ENCODE peak calls at places on chromosome 5, in six cellular contexts. D is DMS79, I is GM13977, A is D341Med, H is HCEC 1CT, Z is lower lobe of right lung. M is an unnamed sample.
A peak's percentile ranks its signal among the peaks of the same experiment; 100 is the strongest.

GRCh38 chr5:1017056-1017455 is 8.5 kb downstream of the NKD2 start:
- DNase-seq in D (no peak), I (no peak), A (no peak), H (no peak), Z (peak; percentile 21), M (no peak)

GRCh38 chr5:35247645-35248034 is 17.4 kb upstream of the PRLR start:
- DNase-seq in D (no peak), I (no peak), A (no peak), H (no peak), Z (no peak), M (peak; percentile 12)

GRCh38 chr5:59296317-59297264 is 596.9 kb downstream of the PDE4D start:
- DNase-seq in D (no peak), I (no peak), A (no peak), H (peak; percentile 60), Z (no peak), M (peak; percentile 29)

GRCh38 chr5:120528609-120529008 is 64.5 kb downstream of the PRR16 start:
- DNase-seq in D (no peak), I (no peak), A (no peak), H (no peak), Z (no peak), M (peak; percentile 43)

GRCh38 chr5:140189977-140190867 is 15.2 kb downstream of the CYSTM1 start:
- DNase-seq in D (no peak), I (no peak), A (no peak), H (peak; percentile 73), Z (no peak), M (peak; percentile 63)

GRCh38 chr5:10452768-10453331 is 11.2 kb downstream of the ROPN1L start:
- DNase-seq in D (no peak), I (peak; percentile 83), A (peak; percentile 73), H (peak; percentile 79), Z (no peak), M (peak; percentile 90)

GRCh38 chr5:158979749-158980521 is 119.8 kb downstream of the EBF1 start:
- DNase-seq in D (no peak), I (no peak), A (peak; percentile 67), H (no peak), Z (no peak), M (no peak)

GRCh38 chr5:1316588-1316902 is 21.7 kb upstream of the TERT start:
- DNase-seq in D (no peak), I (no peak), A (no peak), H (no peak), Z (no peak), M (no peak)

GRCh38 chr5:102152906-102153787 is 142.9 kb downstream of the SLCO4C1 start:
- DNase-seq in D (no peak), I (peak; percentile 36), A (peak; percentile 55), H (peak; percentile 11), Z (no peak), M (no peak)

M was measured in foreskin fibroblast.